ENCODE peak calls at places on chromosomes 1 and 21, in ten cellular contexts. H, T, M, L, J, Q, K, P, G and Y are unnamed samples.

GRCh38 chr1:192589813-192590212 is 14.2 kb downstream of the RGS1 start:
- DNase-seq in K (no peak), L (peak), Q (peak), M (no peak), T (no peak), J (no peak), P (no peak), G (no peak), H (no peak), Y (no peak)

GRCh38 chr1:169113613-169114119 is 7.2 kb downstream of the ATP1B1 start:
- DNase-seq in Q (peak), H (peak), G (no peak), T (peak), P (no peak), J (no peak), K (no peak), M (no peak), L (peak), Y (no peak)

GRCh38 chr1:59198565-59198964 is 98.3 kb upstream of the FGGY start:
- DNase-seq in J (no peak), P (no peak), K (no peak), G (no peak), H (no peak), T (peak), L (peak), M (no peak), Q (no peak), Y (no peak)

GRCh38 chr21:44650265-44650972 is 4.0 kb downstream of the KRTAP12-4 start:
- DNase-seq in H (no peak), Q (no peak), M (no peak), K (no peak), G (no peak), J (no peak), T (no peak), L (no peak), P (no peak), Y (no peak)

GRCh38 chr1:167439301-167439988 is 78.9 kb downstream of the CD247 start:
- DNase-seq in G (peak), Q (peak), P (no peak), K (peak), H (no peak), T (peak), L (no peak), J (peak), M (no peak), Y (no peak)

GRCh38 chr1:229710746-229711145 is 84.7 kb downstream of the URB2 start:
- DNase-seq in P (no peak), M (no peak), H (no peak), T (peak), J (no peak), L (peak), K (no peak), Q (peak), G (no peak), Y (no peak)

GRCh38 chr1:246503341-246503740 is 3.7 kb downstream of the SMYD3 start:
- DNase-seq in G (no peak), H (no peak), M (no peak), Q (no peak), J (no peak), K (no peak), T (no peak), P (no peak), L (peak), Y (no peak)

GRCh38 chr21:15986277-15986676 is 256.5 kb downstream of the USP25 start:
- DNase-seq in G (no peak), J (no peak), Q (peak), L (no peak), P (no peak), T (no peak), H (peak), M (no peak), K (no peak), Y (no peak)

GRCh38 chr1:232033285-232033684 is 406.7 kb downstream of the DISC1 start:
- DNase-seq in K (no peak), G (no peak), Q (no peak), L (no peak), T (no peak), J (no peak), H (no peak), M (no peak), P (no peak), Y (no peak)

GRCh38 chr1:200226268-200226968 is 183.4 kb downstream of the ZNF281 start:
- DNase-seq in P (no peak), T (no peak), M (no peak), G (no peak), H (no peak), K (no peak), J (peak), Q (no peak), L (peak), Y (no peak)

GRCh38 chr1:224784606-224785328 is 144.7 kb upstream of the DNAH14 start:
- DNase-seq in L (peak), Q (no peak), T (peak), M (no peak), G (no peak), H (no peak), K (no peak), P (no peak), J (no peak), Y (no peak)

GRCh38 chr1:67604778-67605177 is 80.2 kb upstream of the GADD45A start:
- DNase-seq in T (no peak), Q (no peak), L (no peak), G (no peak), H (no peak), M (no peak), P (no peak), K (no peak), J (no peak), Y (no peak)

GRCh38 chr1:69567847-69568434 is at the start of gene LRRC7:
- DNase-seq in L (no peak), M (no peak), G (peak), P (no peak), J (no peak), T (no peak), K (no peak), Q (no peak), H (no peak), Y (peak)

GRCh38 chr1:117651616-117652015 is 45.8 kb downstream of the TENT5C start:
- DNase-seq in L (no peak), G (no peak), K (no peak), T (no peak), H (no peak), Q (no peak), J (no peak), P (no peak), M (no peak), Y (no peak)